ENCODE peak calls at places on chromosomes 1 and 21, in four cellular contexts. R is endothelial cell of umbilical vein, O is prostate gland, P is HCT116. M is an unnamed sample.
A peak's percentile ranks its signal among the peaks of the same experiment; 100 is the strongest.

GRCh38 chr1:78369546-78369945 is 121.2 kb upstream of the PTGFR start:
- DNase-seq in R (no peak), O (no peak), P (no peak), M (no peak)

GRCh38 chr1:201266774-201267173 is 16.5 kb upstream of the PKP1 start:
- DNase-seq in R (no peak), O (peak; percentile 3), P (no peak), M (no peak)

GRCh38 chr1:3743421-3743820 is 8.8 kb upstream of the CCDC27 start:
- DNase-seq in R (no peak), O (no peak), P (no peak), M (no peak)

GRCh38 chr1:81920245-81920740 is 119.6 kb downstream of the ADGRL2 start:
- DNase-seq in R (no peak), O (no peak), P (no peak), M (no peak)

GRCh38 chr1:3542635-3543034 is 68.7 kb downstream of the MEGF6 start:
- DNase-seq in R (no peak), O (no peak), P (no peak), M (no peak)

GRCh38 chr21:34983680-34984086 is 65.4 kb downstream of the RUNX1 start:
- DNase-seq in R (peak; percentile 40), O (no peak), P (no peak), M (no peak)

GRCh38 chr1:154752273-154753030 is 117.6 kb downstream of the KCNN3 start:
- DNase-seq in R (no peak), O (no peak), P (no peak), M (peak; percentile 17)

GRCh38 chr1:38431669-38432376 is 385.2 kb upstream of the POU3F1 start:
- DNase-seq in R (no peak), O (no peak), P (no peak), M (no peak)

GRCh38 chr1:66929289-66929688 is 4.5 kb downstream of the MIER1 start:
- DNase-seq in R (no peak), O (no peak), P (no peak), M (no peak)

GRCh38 chr21:36784942-36785341 is 86.0 kb downstream of the SIM2 start:
- DNase-seq in R (no peak), O (peak; percentile 32), P (no peak), M (no peak)

GRCh38 chr21:15742694-15743093 is 12.9 kb downstream of the USP25 start:
- DNase-seq in R (no peak), O (no peak), P (no peak), M (no peak)

GRCh38 chr21:34886554-34887385 is 162.3 kb downstream of the RUNX1 start:
- DNase-seq in R (peak; percentile 57), O (no peak), P (no peak), M (no peak)

GRCh38 chr1:36531833-36532232 is 49.1 kb upstream of the CSF3R start:
- DNase-seq in R (no peak), O (no peak), P (no peak), M (no peak)
- TF ChIP-seq POLR2A in R (no peak), O (no peak), P (no peak), M (no peak)

DNA sequence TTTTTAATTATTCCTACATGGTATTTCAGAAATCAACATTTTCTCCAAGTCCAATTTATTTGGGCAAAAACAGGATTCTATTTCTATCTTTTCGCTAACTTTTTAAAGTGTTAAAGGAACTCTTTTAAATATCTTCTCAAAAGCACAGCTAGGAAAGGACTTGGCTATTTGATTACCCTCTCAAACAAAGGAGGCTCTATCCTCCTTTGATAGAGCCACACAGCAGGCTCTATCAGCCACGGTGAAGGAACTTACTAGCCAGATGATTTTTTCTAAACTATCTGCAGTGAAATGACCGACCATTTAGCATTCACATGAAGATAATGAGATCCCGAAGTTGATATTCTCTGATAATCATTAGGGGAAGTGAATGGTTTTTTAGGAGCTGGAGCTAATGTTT is 9.1 kb downstream of the ANGPTL7 start:
- DNase-seq in R (no peak), O (no peak), P (no peak), M (no peak)
- TF ChIP-seq POLR2A in R (no peak), O (no peak), P (no peak), M (no peak)

GRCh38 chr1:11673089-11673769 is 7.7 kb downstream of the MAD2L2 start:
- DNase-seq in R (no peak), O (no peak), P (no peak), M (no peak)

GRCh38 chr1:11668516-11668915 is 4.5 kb downstream of the FBXO6 start:
- DNase-seq in R (no peak), O (no peak), P (no peak), M (no peak)

GRCh38 chr1:11670747-11671146 is 6.7 kb downstream of the FBXO6 start:
- DNase-seq in R (no peak), O (no peak), P (no peak), M (no peak)

GRCh38 chr1:11671544-11672286 is 7.7 kb downstream of the FBXO6 start:
- DNase-seq in R (peak; percentile 26), O (no peak), P (no peak), M (no peak)

GRCh38 chr1:11671205-11671543 is 7.2 kb downstream of the FBXO6 start:
- DNase-seq in R (no peak), O (no peak), P (no peak), M (no peak)
- TF ChIP-seq POLR2A in R (no peak), O (no peak), P (no peak), M (no peak)

DNA sequence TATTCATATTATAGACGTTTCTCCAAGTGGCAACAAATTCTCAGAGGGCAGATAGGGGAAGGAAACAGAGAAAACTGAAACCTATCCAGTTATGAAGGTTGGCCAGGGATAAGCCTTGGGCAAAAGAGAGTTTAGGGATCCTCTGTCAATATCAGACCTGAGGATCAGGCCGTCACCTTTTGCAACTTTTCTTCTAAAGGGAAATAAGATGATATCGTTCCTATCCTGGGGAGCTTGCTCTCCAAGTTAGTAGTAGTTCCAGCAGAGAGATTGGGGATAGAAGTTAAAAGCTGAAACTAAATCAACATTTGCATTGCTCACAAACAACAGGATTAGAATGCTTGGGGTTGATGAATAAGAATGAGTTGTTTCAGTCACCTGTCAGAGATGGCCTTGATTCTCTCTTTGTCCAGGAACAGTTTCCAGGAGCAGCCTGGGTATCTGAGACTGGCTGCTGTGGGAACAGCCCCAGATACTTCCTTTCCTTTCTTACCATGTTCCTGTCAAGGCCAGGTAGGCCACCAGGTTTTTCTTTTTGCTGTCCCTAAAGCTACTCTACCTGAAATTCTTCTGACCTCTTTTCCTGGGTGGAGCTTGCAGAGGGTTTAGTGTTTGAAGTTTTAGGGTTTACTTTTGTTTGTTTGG is 2.5 kb downstream of the RIIAD1 start:
- DNase-seq in R (no peak), O (no peak), P (no peak), M (no peak)
- TF ChIP-seq POLR2A in R (no peak), O (no peak), P (no peak), M (no peak)

GRCh38 chr1:226110249-226111108 is 48.0 kb downstream of the H3-3A start:
- DNase-seq in R (peak; percentile 69), O (peak; percentile 54), P (no peak), M (peak; percentile 71)
- TF ChIP-seq POLR2A in R (no peak), O (peak; percentile 19), P (no peak), M (peak; percentile 48)

DNA sequence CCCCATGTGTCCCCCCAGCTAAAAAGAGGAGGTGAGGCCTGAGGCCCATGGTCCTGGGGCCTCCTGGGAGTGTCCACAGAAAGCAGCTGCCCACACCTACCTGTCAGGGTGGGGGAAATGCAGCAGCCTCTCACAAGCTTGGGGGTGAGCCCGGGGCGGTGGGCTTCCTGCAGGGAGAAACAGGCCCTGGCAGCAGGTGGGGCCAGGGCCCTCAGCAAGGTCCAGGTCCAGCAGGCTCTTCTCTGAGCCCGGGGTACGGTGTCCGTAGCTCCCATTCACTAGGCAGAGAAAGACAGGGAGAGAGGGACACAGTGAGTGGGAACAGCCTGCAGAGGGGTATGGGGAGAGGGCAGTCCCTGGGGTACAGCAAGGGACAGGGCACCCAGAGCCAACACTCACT is 139.0 kb downstream of the GLIS1 start:
- DNase-seq in R (no peak), O (no peak), P (no peak), M (no peak)
- TF ChIP-seq POLR2A in R (no peak), O (no peak), P (no peak), M (no peak)

M was measured in uterus.